ENCODE peak calls at places on chromosomes 4 and X, in four cellular contexts. M is uterus; R is AG09319; L is CD4-positive, alpha-beta T cell. C is an unnamed sample.

GRCh38 chr4:113086172-113086695 is 36.8 kb downstream of the ANK2 start:
- DNase-seq in R (no peak), M (no peak), L (no peak), C (no peak)

GRCh38 chrX:356385-357034 is 30.2 kb downstream of the PPP2R3B start:
- DNase-seq in R (no peak), L (no peak), M (no peak), C (no peak)

GRCh38 chr4:32858971-32859370 is 2138.8 kb downstream of the PCDH7 start:
- DNase-seq in M (no peak), R (peak), L (no peak), C (no peak)

GRCh38 chrX:132539611-132540010 is 50.8 kb upstream of the MBNL3 start:
- DNase-seq in M (no peak), L (no peak), R (no peak), C (no peak)

GRCh38 chr4:25563071-25563564 is 92.5 kb upstream of the SLC34A2 start:
- DNase-seq in R (no peak), L (no peak), M (no peak), C (no peak)

GRCh38 chr4:2829933-2830451 is 13.7 kb upstream of the ADD1 start:
- DNase-seq in L (peak), M (no peak), R (no peak), C (no peak)

GRCh38 chr4:66946761-66947160 is 598.5 kb downstream of the CENPC start:
- DNase-seq in L (no peak), M (no peak), R (no peak), C (no peak)

GRCh38 chr4:5435201-5435600 is 273.2 kb downstream of the EVC2 start:
- DNase-seq in L (no peak), M (no peak), R (no peak), C (no peak)

GRCh38 chr4:10581022-10581421 is 103.5 kb downstream of the CLNK start:
- DNase-seq in L (no peak), R (no peak), M (no peak), C (no peak)

GRCh38 chr4:10582966-10583365 is 101.6 kb downstream of the CLNK start:
- DNase-seq in L (no peak), R (no peak), M (no peak), C (no peak)

GRCh38 chr4:10579700-10580099 is 104.9 kb downstream of the CLNK start:
- DNase-seq in L (no peak), M (no peak), R (no peak), C (no peak)

GRCh38 chr4:10584042-10584441 is 100.5 kb downstream of the CLNK start:
- DNase-seq in R (no peak), L (no peak), M (no peak), C (peak)

GRCh38 chr4:10582059-10582686 is 102.4 kb downstream of the CLNK start:
- DNase-seq in L (no peak), M (no peak), R (no peak), C (no peak)
- TF ChIP-seq CTCF in L (peak), M (peak), R (peak), C (peak)

GRCh38 chrX:68999931-69000330 is 165.3 kb downstream of the PJA1 start:
- DNase-seq in M (no peak), L (no peak), R (no peak), C (no peak)

GRCh38 chrX:68999351-68999750 is 165.9 kb downstream of the PJA1 start:
- DNase-seq in M (no peak), L (no peak), R (no peak), C (no peak)

GRCh38 chrX:68997911-68998310 is 167.3 kb downstream of the PJA1 start:
- DNase-seq in L (no peak), M (peak), R (peak), C (no peak)

GRCh38 chrX:68998716-68999115 is 166.5 kb downstream of the PJA1 start:
- DNase-seq in L (no peak), M (no peak), R (no peak), C (no peak)

GRCh38 chrX:69000857-69001256 is 164.4 kb downstream of the PJA1 start:
- DNase-seq in L (no peak), R (no peak), M (no peak), C (no peak)
- TF ChIP-seq CTCF in L (no peak), R (no peak), M (no peak), C (no peak)

GRCh38 chrX:153717445-153717844 is 6.7 kb downstream of the BCAP31 start:
- DNase-seq in R (no peak), M (no peak), L (no peak), C (no peak)
- TF ChIP-seq CTCF in R (no peak), M (no peak), L (no peak), C (no peak)

GRCh38 chr4:62913065-62913464 is 1496.2 kb downstream of the TECRL start:
- DNase-seq in L (no peak), M (no peak), R (no peak), C (no peak)
- TF ChIP-seq CTCF in L (no peak), M (no peak), R (no peak), C (no peak)

GRCh38 chrX:78103656-78104446 is at the start of gene PGK1:
- DNase-seq in L (peak), R (peak), M (peak), C (peak)
- TF ChIP-seq CTCF in L (no peak), R (no peak), M (no peak), C (no peak)

GRCh38 chr4:119221412-119221811 is 8.9 kb downstream of the USP53 start:
- DNase-seq in M (no peak), R (no peak), L (no peak), C (no peak)

GRCh38 chr4:119212251-119212963 is at the start of gene USP53:
- DNase-seq in R (peak), M (peak), L (peak), C (peak)

GRCh38 chr4:119212964-119213606 is 572 bp downstream of the USP53 start:
- DNase-seq in L (peak), M (peak), R (peak), C (peak)

GRCh38 chr4:119218093-119218492 is 5.6 kb downstream of the USP53 start:
- DNase-seq in M (no peak), R (no peak), L (no peak), C (no peak)
- TF ChIP-seq CTCF in M (no peak), R (no peak), L (no peak), C (no peak)

GRCh38 chrX:110045988-110046387 is 43.1 kb downstream of the TMEM164 start:
- DNase-seq in M (no peak), L (no peak), R (no peak), C (no peak)

GRCh38 chrX:110046971-110047370 is 44.1 kb downstream of the TMEM164 start:
- DNase-seq in M (no peak), R (no peak), L (no peak), C (no peak)

GRCh38 chrX:110045421-110045820 is 42.5 kb downstream of the TMEM164 start:
- DNase-seq in M (no peak), R (no peak), L (no peak), C (no peak)

GRCh38 chrX:110042521-110042920 is 39.6 kb downstream of the TMEM164 start:
- DNase-seq in L (no peak), R (no peak), M (no peak), C (no peak)

DNA sequence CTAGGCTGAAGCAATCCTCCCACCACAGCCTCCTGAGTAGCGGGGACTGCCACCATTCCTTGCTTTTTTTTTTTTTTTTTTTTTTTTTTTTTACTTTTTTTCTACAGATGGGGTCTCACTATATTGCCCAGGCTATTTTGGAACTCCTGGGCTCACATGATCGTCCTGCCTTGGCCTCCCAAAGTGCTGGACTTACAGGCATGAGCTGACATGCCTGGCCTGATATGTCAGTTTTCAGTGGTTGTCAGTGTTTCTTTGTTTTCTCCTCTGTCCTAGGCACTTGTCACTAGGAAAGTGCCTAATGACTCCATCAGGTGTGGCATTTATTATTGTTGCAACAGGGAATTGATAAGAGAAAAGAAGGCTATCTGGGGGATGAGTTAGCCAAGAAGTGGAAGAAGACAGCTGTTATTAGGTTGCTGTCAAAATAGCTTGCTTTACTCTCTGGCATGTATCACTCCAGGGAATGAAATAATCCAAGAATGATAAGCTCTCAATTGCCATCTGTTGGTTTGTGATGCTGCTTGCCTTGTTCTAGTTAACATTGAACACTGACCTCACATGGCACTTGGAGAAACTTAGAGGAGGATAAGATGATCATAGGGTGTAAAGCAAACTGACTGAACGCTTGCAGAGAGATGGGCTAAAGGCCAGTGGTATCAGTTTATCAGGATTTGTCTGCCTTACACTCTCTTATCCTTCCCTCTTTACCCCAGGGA is 41.8 kb downstream of the TMEM164 start:
- DNase-seq in L (no peak), R (no peak), M (no peak), C (no peak)
- TF ChIP-seq CTCF in L (no peak), R (no peak), M (no peak), C (no peak)

GRCh38 chrX:64885850-64886249 is 90.4 kb downstream of the ZC4H2 start:
- DNase-seq in L (no peak), M (no peak), R (no peak), C (no peak)
- TF ChIP-seq CTCF in L (no peak), M (no peak), R (peak), C (peak)

DNA sequence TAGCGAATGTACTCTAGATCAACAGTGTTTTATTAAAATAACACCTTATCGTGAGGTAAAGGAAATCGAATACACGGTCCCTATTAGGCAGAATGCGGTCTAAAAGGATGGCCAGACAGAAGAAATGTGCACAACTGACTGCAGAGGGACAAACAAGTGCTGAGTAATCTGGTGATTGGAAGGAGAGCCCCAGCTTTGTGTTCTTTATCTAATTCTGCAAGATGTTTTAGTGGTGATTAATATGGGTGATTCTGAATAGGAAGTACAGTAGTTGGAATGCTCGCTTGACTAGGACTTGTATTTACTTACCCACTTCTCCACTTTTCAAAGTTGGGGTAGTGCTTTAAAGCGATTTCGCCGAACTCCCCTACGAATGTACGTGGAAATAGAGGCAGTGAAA is 1.2 kb downstream of the WDR44 start:
- DNase-seq in M (no peak), L (no peak), R (no peak), C (no peak)
- TF ChIP-seq CTCF in M (no peak), L (no peak), R (no peak), C (no peak)

GRCh38 chrX:43940811-43941210 is 32.4 kb downstream of the NDP start:
- DNase-seq in L (no peak), M (no peak), R (no peak), C (no peak)

DNA sequence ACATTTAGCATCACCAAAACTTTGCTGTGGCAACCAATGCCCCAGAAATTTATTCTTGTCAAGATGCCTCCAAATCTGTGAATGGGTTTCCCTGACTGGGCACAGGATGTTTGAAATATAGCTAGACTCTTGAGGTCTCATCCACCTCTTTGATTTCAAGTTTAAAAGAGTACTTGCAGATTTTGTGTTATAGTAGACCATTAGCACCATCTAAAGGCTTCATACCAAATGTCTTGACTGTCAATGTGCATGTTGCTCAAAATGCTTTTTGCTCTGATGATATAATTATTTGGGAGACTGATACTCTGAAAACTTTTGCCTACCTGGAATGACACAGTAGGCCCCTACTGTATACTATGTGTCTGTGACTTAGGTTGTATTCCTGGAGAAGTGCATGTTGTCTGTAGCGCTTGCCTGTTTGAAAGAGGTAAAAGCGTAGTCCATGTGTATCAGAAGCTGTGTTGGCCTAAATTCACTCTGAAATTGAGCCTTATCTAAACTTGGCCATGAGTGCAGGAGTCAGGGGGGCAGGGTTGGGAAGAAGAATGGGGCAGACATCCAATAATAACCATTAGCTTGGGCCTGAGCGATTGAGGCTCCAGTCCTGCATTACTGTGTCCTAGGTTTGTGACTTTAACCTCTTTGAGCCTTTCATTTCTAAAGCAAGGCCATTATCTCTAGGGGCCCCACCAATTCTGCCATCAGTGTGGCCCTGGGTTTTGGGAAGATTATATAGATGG is 33.8 kb downstream of the NDP start:
- DNase-seq in L (no peak), R (no peak), M (no peak), C (no peak)
- TF ChIP-seq CTCF in L (no peak), R (no peak), M (peak), C (no peak)

C was measured in GM13977.